ENCODE peak calls at places on chromosomes 6 and 20, in eight cellular contexts. One of them, this sample, is unnamed.

GRCh38 chr20:40781979-40782378 is 92.9 kb upstream of the MAFB start:
- DNase-seq in GM20000: no peak
- DNase-seq in AG08395: no peak
- DNase-seq in NCI-H510A treated with DMSO at 0.1 percent for 48 hours: no peak
- DNase-seq in omental fat pad: no peak
- DNase-seq in D341Med: no peak
- DNase-seq in M059J: no peak
- DNase-seq in activated CD8-positive, alpha-beta T cell treated with anti-CD3 and anti-CD28 coated beads for 36 hours: no peak
- DNase-seq in this sample: no peak

GRCh38 chr6:46690126-46690525 is 2.4 kb downstream of the TDRD6 start:
- DNase-seq in GM20000: no peak
- DNase-seq in AG08395: no peak
- DNase-seq in NCI-H510A treated with DMSO at 0.1 percent for 48 hours: no peak
- DNase-seq in omental fat pad: no peak
- DNase-seq in D341Med: no peak
- DNase-seq in M059J: no peak
- DNase-seq in activated CD8-positive, alpha-beta T cell treated with anti-CD3 and anti-CD28 coated beads for 36 hours: no peak
- DNase-seq in this sample: no peak

GRCh38 chr6:137402143-137402542 is 92.1 kb downstream of the OLIG3 start:
- DNase-seq in GM20000: no peak
- DNase-seq in AG08395: no peak
- DNase-seq in NCI-H510A treated with DMSO at 0.1 percent for 48 hours: no peak
- DNase-seq in omental fat pad: no peak
- DNase-seq in D341Med: no peak
- DNase-seq in M059J: no peak
- DNase-seq in activated CD8-positive, alpha-beta T cell treated with anti-CD3 and anti-CD28 coated beads for 36 hours: no peak
- DNase-seq in this sample: no peak

GRCh38 chr6:169802790-169803189 is 51.4 kb downstream of the ERMARD start:
- DNase-seq in GM20000: no peak
- DNase-seq in AG08395: no peak
- DNase-seq in NCI-H510A treated with DMSO at 0.1 percent for 48 hours: no peak
- DNase-seq in omental fat pad: no peak
- DNase-seq in D341Med: no peak
- DNase-seq in M059J: no peak
- DNase-seq in activated CD8-positive, alpha-beta T cell treated with anti-CD3 and anti-CD28 coated beads for 36 hours: no peak
- DNase-seq in this sample: no peak

GRCh38 chr6:168303982-168304751 is 15.4 kb downstream of the DACT2 start:
- DNase-seq in GM20000: no peak
- DNase-seq in AG08395: no peak
- DNase-seq in NCI-H510A treated with DMSO at 0.1 percent for 48 hours: no peak
- DNase-seq in omental fat pad: no peak
- DNase-seq in D341Med: no peak
- DNase-seq in M059J: no peak
- DNase-seq in activated CD8-positive, alpha-beta T cell treated with anti-CD3 and anti-CD28 coated beads for 36 hours: no peak
- DNase-seq in this sample: no peak

GRCh38 chr6:126020305-126021050 is 34.1 kb downstream of the TRMT11 start:
- DNase-seq in GM20000: no peak
- DNase-seq in AG08395: no peak
- DNase-seq in NCI-H510A treated with DMSO at 0.1 percent for 48 hours: no peak
- DNase-seq in omental fat pad: no peak
- DNase-seq in D341Med: no peak
- DNase-seq in M059J: peak
- DNase-seq in activated CD8-positive, alpha-beta T cell treated with anti-CD3 and anti-CD28 coated beads for 36 hours: no peak
- DNase-seq in this sample: no peak

GRCh38 chr20:30912006-30912660 is 345.3 kb upstream of the DEFB115 start:
- DNase-seq in GM20000: no peak
- DNase-seq in AG08395: no peak
- DNase-seq in NCI-H510A treated with DMSO at 0.1 percent for 48 hours: no peak
- DNase-seq in omental fat pad: no peak
- DNase-seq in D341Med: no peak
- DNase-seq in M059J: peak
- DNase-seq in activated CD8-positive, alpha-beta T cell treated with anti-CD3 and anti-CD28 coated beads for 36 hours: no peak
- DNase-seq in this sample: no peak

GRCh38 chr6:14499804-14500203 is 382.2 kb downstream of the CD83 start:
- DNase-seq in GM20000: no peak
- DNase-seq in AG08395: peak
- DNase-seq in NCI-H510A treated with DMSO at 0.1 percent for 48 hours: no peak
- DNase-seq in omental fat pad: no peak
- DNase-seq in D341Med: peak
- DNase-seq in M059J: peak
- DNase-seq in activated CD8-positive, alpha-beta T cell treated with anti-CD3 and anti-CD28 coated beads for 36 hours: no peak
- DNase-seq in this sample: peak

This sample was measured in NCI-H226.